ENCODE peak calls at places on chromosomes 3 and 15, in five cellular contexts. U is stimulated activated CD8-positive, alpha-beta memory T cell treated with anti-CD3 and anti-CD28 coated beads, Interleukin-15, amount 100 ng/mL, for 1 hour; Z is HCT116; L is DMS153; H is HuH-7. A is an unnamed sample.

GRCh38 chr3:39188271-39189149 is 3.9 kb downstream of the XIRP1 start:
- DNase-seq in U (no peak), Z (no peak), L (no peak), H (no peak), A (no peak)

GRCh38 chr3:168341965-168342719 is 246.4 kb upstream of the GOLIM4 start:
- DNase-seq in U (no peak), Z (no peak), L (no peak), H (no peak), A (no peak)

GRCh38 chr15:51516291-51516690 is 106.3 kb downstream of the DMXL2 start:
- DNase-seq in U (no peak), Z (no peak), L (no peak), H (no peak), A (no peak)

GRCh38 chr3:45923755-45924154 is 19.5 kb upstream of the CXCR6 start:
- DNase-seq in U (no peak), Z (peak; percentile 6), L (no peak), H (no peak), A (no peak)

GRCh38 chr3:185796431-185797107 is 28.3 kb downstream of the IGF2BP2 start:
- DNase-seq in U (no peak), Z (peak; percentile 97), L (peak; percentile 86), H (peak; percentile 39), A (no peak)

GRCh38 chr3:158420654-158421396 is 150.2 kb upstream of the MLF1 start:
- DNase-seq in U (no peak), Z (no peak), L (no peak), H (no peak), A (no peak)

GRCh38 chr15:20348900-20349773 is 192.5 kb downstream of the GOLGA6L6 start:
- DNase-seq in U (no peak), Z (no peak), L (no peak), H (no peak), A (no peak)

GRCh38 chr3:147915057-147915456 is 505.9 kb downstream of the ZIC1 start:
- DNase-seq in U (no peak), Z (no peak), L (no peak), H (no peak), A (peak; percentile 65)

GRCh38 chr15:64693134-64693533 is 82.3 kb downstream of the RBPMS2 start:
- DNase-seq in U (no peak), Z (no peak), L (no peak), H (peak; percentile 36), A (peak; percentile 41)

GRCh38 chr15:52440414-52440813 is 88.3 kb downstream of the MYO5A start:
- DNase-seq in U (no peak), Z (peak; percentile 45), L (no peak), H (no peak), A (no peak)

GRCh38 chr3:36965440-36965839 is 20.6 kb upstream of the TRANK1 start:
- DNase-seq in U (no peak), Z (no peak), L (peak; percentile 51), H (no peak), A (no peak)

GRCh38 chr3:5005367-5005766 is 26.1 kb downstream of the BHLHE40 start:
- DNase-seq in U (no peak), Z (no peak), L (no peak), H (no peak), A (no peak)

GRCh38 chr3:67090472-67090871 is 92.4 kb downstream of the KBTBD8 start:
- DNase-seq in U (no peak), Z (no peak), L (no peak), H (no peak), A (no peak)

GRCh38 chr3:5078151-5078550 is 43.9 kb upstream of the ARL8B start:
- DNase-seq in U (no peak), Z (no peak), L (no peak), H (no peak), A (no peak)

GRCh38 chr3:138348107-138348949 is at the start of gene MRAS:
- DNase-seq in U (no peak), Z (peak; percentile 57), L (no peak), H (peak; percentile 71), A (peak; percentile 77)

GRCh38 chr3:42090973-42091731 is at the start of gene TRAK1:
- DNase-seq in U (no peak), Z (no peak), L (no peak), H (no peak), A (no peak)

GRCh38 chr15:45186771-45187577 is 792 bp downstream of the SHF start:
- DNase-seq in U (no peak), Z (no peak), L (no peak), H (no peak), A (no peak)

GRCh38 chr3:42122261-42123011 is 31.3 kb downstream of the TRAK1 start:
- DNase-seq in U (no peak), Z (no peak), L (no peak), H (no peak), A (no peak)

GRCh38 chr3:12932754-12933153 is 91.4 kb upstream of the RPL32 start:
- DNase-seq in U (no peak), Z (no peak), L (no peak), H (no peak), A (no peak)

GRCh38 chr3:69890094-69890493 is 109.4 kb upstream of the SAMMSON start:
- DNase-seq in U (no peak), Z (no peak), L (no peak), H (no peak), A (no peak)

GRCh38 chr15:29570931-29571727 is 251.1 kb downstream of the TJP1 start:
- DNase-seq in U (no peak), Z (no peak), L (peak; percentile 15), H (peak; percentile 33), A (no peak)

GRCh38 chr3:42071720-42072582 is 19.2 kb upstream of the TRAK1 start:
- DNase-seq in U (no peak), Z (no peak), L (peak; percentile 70), H (no peak), A (peak; percentile 56)

GRCh38 chr3:193040836-193041672 is 123.4 kb upstream of the MB21D2 start:
- DNase-seq in U (no peak), Z (peak; percentile 50), L (peak; percentile 56), H (peak; percentile 29), A (peak; percentile 40)

GRCh38 chr3:14797731-14798130 is 21.0 kb upstream of the FGD5 start:
- DNase-seq in U (no peak), Z (no peak), L (no peak), H (no peak), A (no peak)